ENCODE peak calls at places on chromosome 15, in four cellular contexts. U is GM23248, M is Peyer's patch, X is tibial nerve. N is an unnamed sample.

GRCh38 chr15:95718441-95718840 is 612.1 kb upstream of the NR2F2 start:
- DNase-seq in X (no peak), U (no peak), M (no peak), N (no peak)

GRCh38 chr15:43168192-43169107 is 16.8 kb upstream of the CCNDBP1 start:
- DNase-seq in M (no peak), U (peak; percentile 59), X (no peak), N (no peak)

GRCh38 chr15:92800013-92800412 is 100.1 kb upstream of the CHD2 start:
- DNase-seq in M (no peak), X (no peak), U (no peak), N (no peak)

GRCh38 chr15:76150971-76151598 is 91.3 kb downstream of the TMEM266 start:
- DNase-seq in U (peak; percentile 87), M (peak; percentile 73), X (peak; percentile 55), N (peak; percentile 58)

GRCh38 chr15:79084308-79084968 is 6.1 kb downstream of the RASGRF1 start:
- DNase-seq in M (no peak), X (no peak), U (no peak), N (no peak)

GRCh38 chr15:59892995-59893394 is 111.1 kb upstream of the FOXB1 start:
- DNase-seq in M (no peak), X (no peak), U (peak; percentile 30), N (no peak)

GRCh38 chr15:70266412-70267089 is 168.8 kb upstream of the TLE3 start:
- DNase-seq in X (peak; percentile 63), M (peak; percentile 63), U (no peak), N (peak; percentile 33)

GRCh38 chr15:45157056-45157455 is 27.3 kb downstream of the DUOX1 start:
- DNase-seq in M (no peak), X (no peak), U (peak; percentile 96), N (no peak)

GRCh38 chr15:68603951-68604350 is 25.2 kb downstream of the CORO2B start:
- DNase-seq in X (no peak), U (no peak), M (no peak), N (no peak)

GRCh38 chr15:32651229-32651837 is 9.8 kb downstream of the SCG5 start:
- DNase-seq in M (no peak), X (no peak), U (peak; percentile 86), N (peak; percentile 7)

GRCh38 chr15:89784686-89784960 is 8.5 kb downstream of the MESP2 start:
- DNase-seq in M (no peak), U (no peak), X (no peak), N (no peak)

GRCh38 chr15:20341901-20342605 is 199.5 kb downstream of the GOLGA6L6 start:
- DNase-seq in X (no peak), U (no peak), M (peak; percentile 79), N (no peak)

GRCh38 chr15:20340931-20341661 is 200.5 kb downstream of the GOLGA6L6 start:
- DNase-seq in M (peak; percentile 82), X (no peak), U (no peak), N (no peak)

GRCh38 chr15:20345401-20345958 is 196.1 kb downstream of the GOLGA6L6 start:
- DNase-seq in U (no peak), M (peak; percentile 15), X (no peak), N (no peak)

GRCh38 chr15:20344601-20345400 is 196.8 kb downstream of the GOLGA6L6 start:
- DNase-seq in M (no peak), U (no peak), X (no peak), N (no peak)

DNA sequence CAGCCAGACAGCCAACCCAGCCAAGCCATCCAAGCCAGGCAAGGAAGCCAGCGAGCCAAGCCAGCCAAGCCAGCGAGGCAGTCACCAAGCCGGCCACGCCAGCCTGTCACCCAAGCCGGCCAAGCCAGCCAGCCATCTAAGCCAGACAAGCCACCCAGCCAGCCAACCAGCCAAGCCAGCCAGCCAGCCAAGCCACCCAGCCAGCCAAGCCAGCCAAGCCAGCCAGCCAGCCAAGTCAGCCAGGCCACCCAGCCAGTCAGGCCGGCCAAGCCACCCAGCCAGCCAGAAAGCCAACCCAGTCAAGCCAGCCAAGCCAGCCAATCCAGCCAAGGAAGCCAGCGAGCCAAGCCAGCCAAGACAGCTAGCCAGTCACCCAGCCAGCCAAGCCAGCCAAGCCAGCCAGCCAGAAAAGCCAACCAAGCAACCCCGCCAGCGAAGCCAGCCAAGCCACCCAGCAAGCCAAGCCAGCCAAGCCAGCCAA is 201.2 kb downstream of the GOLGA6L6 start:
- DNase-seq in X (no peak), M (peak; percentile 44), U (no peak), N (no peak)
- H3K9me3 ChIP-seq in X (peaks cover 8% of the 10 kb centered on the region), M (peaks cover 8% of the 10 kb centered on the region), U (no peaks in the 10 kb centered on the region), N (no peaks in the 10 kb centered on the region)

GRCh38 chr15:40904552-40905201 is 10.4 kb downstream of the VPS18 start:
- DNase-seq in U (no peak), M (no peak), X (no peak), N (no peak)

GRCh38 chr15:40901053-40901443 is 6.8 kb downstream of the VPS18 start:
- DNase-seq in X (no peak), U (no peak), M (no peak), N (no peak)

GRCh38 chr15:40899536-40900207 is 5.4 kb downstream of the VPS18 start:
- DNase-seq in U (no peak), M (no peak), X (no peak), N (no peak)

GRCh38 chr15:40900256-40901052 is 6.2 kb downstream of the VPS18 start:
- DNase-seq in M (no peak), X (no peak), U (no peak), N (no peak)

GRCh38 chr15:40902605-40903561 is 8.6 kb downstream of the VPS18 start:
- DNase-seq in X (peak; percentile 31), U (no peak), M (no peak), N (no peak)
- H3K27ac ChIP-seq in X (no peak overlapping the region), U (no peak overlapping the region), M (no peak overlapping the region), N (no peak overlapping the region)

DNA sequence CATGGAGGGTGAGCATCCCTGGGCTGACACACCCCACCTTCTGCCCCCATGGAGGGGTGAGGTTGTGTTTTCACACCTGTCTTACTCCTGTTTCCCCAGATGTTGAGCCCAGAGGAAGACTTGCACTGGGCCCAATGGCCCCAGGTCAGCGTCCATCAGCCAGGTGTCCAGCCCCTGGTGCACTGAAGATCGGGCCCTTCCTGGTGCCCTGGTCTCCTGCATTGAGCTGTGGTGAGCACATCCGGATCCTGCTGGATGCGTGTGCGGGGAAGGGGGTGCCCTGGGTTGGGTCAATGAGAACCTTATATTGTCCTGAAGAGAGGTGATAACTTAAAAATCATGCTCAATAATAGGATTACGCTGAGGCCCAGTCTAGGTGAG is 227.3 kb downstream of the SNRPN start:
- DNase-seq in U (no peak), M (no peak), X (no peak), N (no peak)
- H3K9me3 ChIP-seq in U (no peaks in the 10 kb centered on the region), M (peaks cover 35% of the 10 kb centered on the region), X (no peaks in the 10 kb centered on the region), N (no peaks in the 10 kb centered on the region)

GRCh38 chr15:31265090-31265870 is 61.4 kb upstream of the KLF13 start:
- DNase-seq in U (no peak), X (no peak), M (peak; percentile 29), N (no peak)
- H3K27ac ChIP-seq in U (no peak overlapping the region), X (peak overlapping the region; percentile 60), M (peak overlapping the region; percentile 92), N (peak overlapping the region; percentile 81)

DNA sequence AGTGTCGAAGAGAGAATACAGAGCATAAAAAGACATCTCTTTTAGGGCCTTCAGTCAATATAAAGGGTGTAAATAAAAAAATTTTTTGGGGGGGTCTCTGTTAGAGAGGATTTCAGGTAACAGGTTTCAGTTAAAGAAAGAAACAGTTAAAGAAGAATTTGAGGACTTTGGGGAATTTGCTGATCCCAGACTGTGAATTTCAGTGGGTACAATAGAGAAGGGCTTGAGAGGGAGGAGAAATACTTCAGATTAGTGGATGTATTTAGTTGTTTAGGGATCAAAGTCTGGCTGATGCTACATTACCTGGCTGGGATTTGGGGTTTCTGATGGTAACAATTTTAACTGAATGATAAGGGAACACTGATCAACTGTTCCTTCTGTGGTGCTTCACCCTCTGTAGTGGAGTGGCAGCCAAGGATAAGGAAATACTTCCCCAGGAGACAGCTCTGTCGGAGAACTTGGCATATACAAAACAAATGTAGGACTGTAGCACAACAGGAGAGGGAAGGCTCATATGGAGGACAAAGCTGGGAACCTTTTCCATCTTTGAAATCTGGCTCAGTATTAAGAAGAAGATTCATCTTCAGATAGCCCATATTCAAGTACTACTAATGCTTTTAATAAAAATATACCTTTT is 79.2 kb downstream of the MEF2A start:
- DNase-seq in U (no peak), X (no peak), M (no peak), N (no peak)
- H3K9me3 ChIP-seq in U (no peaks in the 10 kb centered on the region), X (no peaks in the 10 kb centered on the region), M (no peaks in the 10 kb centered on the region), N (no peaks in the 10 kb centered on the region)

GRCh38 chr15:87207251-87207650 is 1049.3 kb downstream of the NTRK3 start:
- DNase-seq in M (no peak), U (no peak), X (no peak), N (no peak)

GRCh38 chr15:87207945-87208580 is 1048.5 kb downstream of the NTRK3 start:
- DNase-seq in X (no peak), M (no peak), U (peak; percentile 7), N (no peak)

GRCh38 chr15:87211547-87211946 is 1045.0 kb downstream of the NTRK3 start:
- DNase-seq in U (no peak), X (no peak), M (no peak), N (no peak)

GRCh38 chr15:87212041-87212440 is 1044.5 kb downstream of the NTRK3 start:
- DNase-seq in U (no peak), X (no peak), M (no peak), N (no peak)

GRCh38 chr15:87209891-87210649 is 1046.5 kb downstream of the NTRK3 start:
- DNase-seq in X (no peak), M (no peak), U (no peak), N (no peak)
- H3K27ac ChIP-seq in X (no peak overlapping the region), M (no peak overlapping the region), U (no peak overlapping the region), N (no peak overlapping the region)

GRCh38 chr15:101217446-101217845 is 34.4 kb downstream of the CHSY1 start:
- DNase-seq in M (no peak), X (no peak), U (no peak), N (no peak)
- H3K9me3 ChIP-seq in M (no peaks in the 10 kb centered on the region), X (no peaks in the 10 kb centered on the region), U (no peaks in the 10 kb centered on the region), N (no peaks in the 10 kb centered on the region)

GRCh38 chr15:66942649-66943390 is 122.6 kb upstream of the SMAD3 start:
- DNase-seq in U (no peak), X (no peak), M (no peak), N (no peak)
- H3K27ac ChIP-seq in U (no peak overlapping the region), X (no peak overlapping the region), M (no peak overlapping the region), N (no peak overlapping the region)

GRCh38 chr15:25712192-25712960 is 150.8 kb downstream of the ATP10A start:
- DNase-seq in U (no peak), M (no peak), X (no peak), N (no peak)
- H3K9me3 ChIP-seq in U (no peaks in the 10 kb centered on the region), M (no peaks in the 10 kb centered on the region), X (no peaks in the 10 kb centered on the region), N (no peaks in the 10 kb centered on the region)

GRCh38 chr15:94240486-94240885 is 9.1 kb downstream of the MCTP2 start:
- DNase-seq in U (no peak), M (no peak), X (no peak), N (no peak)
- H3K27ac ChIP-seq in U (no peak overlapping the region), M (peak overlapping the region; percentile 17), X (no peak overlapping the region), N (no peak overlapping the region)

N was measured in naive thymus-derived CD4-positive, alpha-beta T cell.